ENCODE peak calls at places on chromosomes 7 and 10, in six cellular contexts. P, C, N, Z, S and U are unnamed samples.
A peak's percentile ranks its signal among the peaks of the same experiment; 100 is the strongest.

GRCh38 chr10:131587976-131588680 is 276.6 kb upstream of the TCERG1L start:
- DNase-seq in Z (no peak), C (no peak), N (no peak), P (no peak), S (no peak), U (no peak)

GRCh38 chr7:43954524-43955228 is 28.4 kb downstream of the UBE2D4 start:
- DNase-seq in N (peak; percentile 83), P (peak; percentile 70), C (no peak), Z (no peak), S (no peak), U (peak; percentile 35)

GRCh38 chr10:111756541-111757061 is 427.0 kb downstream of the GPAM start:
- DNase-seq in Z (no peak), P (peak; percentile 57), C (no peak), N (peak; percentile 89), S (peak; percentile 21), U (peak; percentile 36)

GRCh38 chr7:156751319-156751718 is 110.7 kb downstream of the RNF32 start:
- DNase-seq in Z (no peak), P (peak; percentile 35), S (no peak), C (no peak), N (no peak), U (no peak)

GRCh38 chr10:102517553-102517952 is 13.8 kb downstream of the SUFU start:
- DNase-seq in N (no peak), Z (no peak), P (no peak), S (no peak), C (no peak), U (no peak)

GRCh38 chr10:97279121-97279815 is 13.2 kb downstream of the ARHGAP19 start:
- DNase-seq in Z (no peak), P (no peak), C (no peak), N (no peak), S (no peak), U (no peak)

GRCh38 chr7:17584822-17585221 is 286.4 kb downstream of the AHR start:
- DNase-seq in N (no peak), Z (no peak), C (no peak), S (no peak), P (no peak), U (no peak)

GRCh38 chr10:119386666-119387065 is 155.9 kb downstream of the RGS10 start:
- DNase-seq in Z (no peak), P (no peak), S (no peak), C (no peak), N (no peak), U (no peak)

GRCh38 chr7:33986951-33987948 is 81.9 kb downstream of the BMPER start:
- DNase-seq in Z (no peak), S (no peak), N (no peak), C (no peak), P (no peak), U (no peak)

GRCh38 chr7:44618754-44619153 is 12.3 kb downstream of the OGDH start:
- DNase-seq in P (no peak), N (no peak), Z (no peak), S (no peak), C (no peak), U (no peak)

GRCh38 chr7:157539521-157539920 is 202.7 kb downstream of the DNAJB6 start:
- DNase-seq in C (no peak), Z (peak; percentile 44), S (no peak), P (no peak), N (no peak), U (no peak)

GRCh38 chr7:99626661-99627060 is 9.9 kb downstream of the ZSCAN25 start:
- DNase-seq in S (no peak), P (no peak), N (no peak), Z (no peak), C (no peak), U (no peak)

GRCh38 chr7:99625321-99625720 is 8.6 kb downstream of the ZSCAN25 start:
- DNase-seq in N (no peak), Z (no peak), C (no peak), S (no peak), P (no peak), U (no peak)

GRCh38 chr7:99627513-99627912 is 10.8 kb downstream of the ZSCAN25 start:
- DNase-seq in N (no peak), C (no peak), Z (no peak), S (no peak), P (no peak), U (no peak)

GRCh38 chr7:99624487-99624886 is 7.7 kb downstream of the ZSCAN25 start:
- DNase-seq in C (no peak), N (no peak), S (no peak), Z (no peak), P (no peak), U (no peak)

GRCh38 chr7:99625961-99626360 is 9.2 kb downstream of the ZSCAN25 start:
- DNase-seq in S (no peak), C (no peak), P (no peak), Z (no peak), N (no peak), U (no peak)
- TF ChIP-seq CTCF in S (no peak), C (no peak), P (no peak), Z (no peak), N (peak; percentile 33), U (no peak)

DNA sequence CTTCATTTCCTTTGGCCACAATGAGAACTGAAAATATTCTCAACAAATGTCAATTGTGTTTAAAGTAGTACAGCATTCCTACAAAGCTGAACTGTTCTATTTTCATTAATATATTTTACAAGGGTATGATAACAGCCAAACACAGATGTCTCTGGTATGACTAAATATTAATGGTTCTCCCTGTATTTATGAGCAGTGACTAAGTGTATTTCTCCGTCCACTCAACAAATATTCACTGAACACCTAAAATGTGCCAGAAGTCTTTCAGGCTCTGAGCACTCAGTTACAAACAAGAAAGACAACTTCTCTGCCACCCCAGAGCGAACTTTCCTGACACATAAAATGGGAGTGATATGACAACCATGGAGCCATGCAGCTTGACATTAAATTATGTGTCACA is 135.6 kb downstream of the VPS41 start:
- DNase-seq in C (no peak), P (no peak), S (no peak), N (no peak), Z (no peak), U (no peak)
- H3K36me3 ChIP-seq in C (peaks cover 15% of the 10 kb centered on the region), P (no peaks in the 10 kb centered on the region), S (peaks cover 6% of the 10 kb centered on the region), N (peaks cover 28% of the 10 kb centered on the region), Z (peaks cover 69% of the 10 kb centered on the region), U (peaks cover 7% of the 10 kb centered on the region)

DNA sequence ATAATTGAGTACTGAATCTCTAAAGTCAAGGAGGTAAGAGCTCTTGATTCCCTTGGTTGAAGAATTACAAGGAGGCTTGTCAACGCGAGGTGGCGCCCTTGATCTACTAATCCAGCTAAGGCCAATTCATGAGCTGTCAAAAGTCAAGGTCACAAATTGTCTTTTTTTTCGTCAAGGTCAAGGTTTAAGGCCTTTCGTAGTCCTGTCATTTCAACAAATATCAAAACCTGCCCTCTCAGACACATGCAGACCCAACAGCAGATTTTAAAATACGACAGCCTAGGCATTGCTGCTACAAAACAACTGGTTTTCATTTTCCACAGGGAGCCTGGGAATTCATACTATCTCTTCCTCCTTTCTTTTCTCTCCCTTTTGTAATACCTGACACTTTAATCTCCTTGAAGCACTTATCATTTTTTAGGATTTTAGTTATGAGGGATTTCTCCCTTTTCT is 3.6 kb downstream of the HOXA13 start:
- DNase-seq in N (peak; percentile 95), Z (peak; percentile 87), C (peak; percentile 58), P (peak; percentile 80), S (peak; percentile 87), U (peak; percentile 77)
- H3K4me1 ChIP-seq in N (no peaks in the 10 kb centered on the region), Z (peaks cover 23% of the 10 kb centered on the region), C (peaks cover 35% of the 10 kb centered on the region), P (peaks cover 9% of the 10 kb centered on the region), S (peaks cover 36% of the 10 kb centered on the region), U (peaks cover 44% of the 10 kb centered on the region)

GRCh38 chr10:16856092-16856491 is 38.9 kb upstream of the RSU1 start:
- DNase-seq in Z (no peak), N (no peak), S (no peak), C (no peak), P (no peak), U (no peak)

GRCh38 chr10:16856567-16856966 is 39.3 kb upstream of the RSU1 start:
- DNase-seq in S (no peak), C (no peak), P (no peak), N (no peak), Z (no peak), U (no peak)

GRCh38 chr10:16854623-16855022 is 37.4 kb upstream of the RSU1 start:
- DNase-seq in N (no peak), P (no peak), Z (no peak), S (no peak), C (no peak), U (no peak)

GRCh38 chr10:16853809-16854208 is 36.6 kb upstream of the RSU1 start:
- DNase-seq in N (no peak), P (no peak), C (no peak), S (no peak), Z (no peak), U (no peak)

DNA sequence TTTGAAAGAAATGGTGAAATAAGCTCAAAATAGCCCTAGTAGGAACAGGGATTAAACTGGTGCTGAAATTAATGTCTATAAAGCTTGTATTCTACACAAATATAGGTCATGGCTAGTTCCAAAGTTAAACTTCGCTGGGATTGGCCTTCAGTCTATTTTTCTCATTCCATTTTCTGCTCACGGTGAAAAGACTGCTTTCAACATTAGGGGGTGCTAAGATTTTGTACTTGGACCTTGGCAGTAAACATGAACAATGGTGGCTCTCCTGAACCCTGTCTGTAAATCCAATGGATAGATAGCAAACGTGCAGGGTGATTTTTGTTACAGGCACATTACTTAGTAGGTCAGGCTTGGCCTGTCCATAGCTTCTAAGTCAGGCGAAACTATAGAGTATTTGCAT is 36.0 kb upstream of the RSU1 start:
- DNase-seq in S (no peak), N (no peak), Z (no peak), C (no peak), P (no peak), U (no peak)
- TF ChIP-seq CTCF in S (peak; percentile 17), N (peak; percentile 57), Z (no peak), C (no peak), P (peak; percentile 30), U (peak; percentile 21)

DNA sequence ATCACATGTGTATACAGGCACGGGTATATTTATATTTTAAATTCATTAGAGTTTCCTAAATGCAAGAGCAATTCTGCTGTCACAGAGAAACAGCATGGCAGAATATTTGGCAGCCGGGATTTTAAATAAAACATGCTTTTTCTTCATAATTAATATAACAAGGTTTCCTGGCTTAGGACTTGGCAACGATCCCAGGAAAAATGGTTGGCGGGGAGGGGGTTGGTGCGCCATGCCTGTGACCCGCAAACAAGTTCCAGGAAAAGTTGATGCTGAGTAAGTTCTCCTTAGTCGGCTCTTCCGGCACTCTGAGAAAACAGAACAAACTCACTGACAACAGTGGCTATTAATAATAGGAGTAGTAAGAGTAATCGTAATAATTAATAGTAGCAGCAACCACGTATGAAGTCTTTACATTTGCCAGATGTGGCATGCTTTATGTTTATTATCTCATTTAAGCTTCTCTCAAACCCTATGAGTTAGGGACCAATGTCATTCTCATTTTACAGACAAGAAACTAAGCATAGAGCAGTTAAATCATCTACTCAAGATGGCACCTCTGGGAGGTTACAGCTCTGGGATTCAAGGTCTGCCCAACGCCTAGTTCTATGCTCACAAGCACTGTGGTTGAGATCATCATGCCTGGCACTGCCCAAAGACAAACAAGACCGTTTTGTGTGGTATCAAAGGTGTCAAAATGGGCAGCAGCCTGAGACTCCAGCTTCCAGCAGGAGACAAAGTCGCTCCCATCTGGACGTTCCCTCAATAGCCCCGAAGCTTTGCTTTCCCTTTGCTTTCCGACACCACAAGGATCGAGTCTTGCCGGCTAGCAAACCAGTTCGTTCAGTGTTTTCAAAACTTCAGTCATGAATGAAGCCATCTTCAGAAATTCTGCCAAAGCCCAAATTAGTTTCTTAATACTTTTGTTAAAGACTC is 4.8 kb downstream of the HABP2 start:
- DNase-seq in P (peak; percentile 41), Z (no peak), S (no peak), N (peak; percentile 73), C (no peak), U (no peak)
- H3K36me3 ChIP-seq in P (no peaks in the 10 kb centered on the region), Z (no peaks in the 10 kb centered on the region), S (no peaks in the 10 kb centered on the region), N (no peaks in the 10 kb centered on the region), C (no peaks in the 10 kb centered on the region), U (no peaks in the 10 kb centered on the region)